ENCODE peak calls at places on chromosomes 12 and 14, in seven cellular contexts. A, W, E, U, F, S and X are unnamed samples.

GRCh38 chr14:103354141-103354540 is 20.1 kb downstream of the EIF5 start:
- DNase-seq in A (no peak), W (no peak), E (no peak), U (no peak), F (no peak), S (no peak), X (no peak)

GRCh38 chr14:68585690-68586089 is 207.2 kb downstream of the ZFP36L1 start:
- DNase-seq in A (no peak), W (peak; percentile 11), E (no peak), U (peak; percentile 41), F (no peak), S (no peak), X (no peak)

GRCh38 chr12:57216931-57217871 is 607 bp downstream of the NXPH4 start:
- DNase-seq in A (no peak), W (no peak), E (no peak), U (no peak), F (no peak), S (no peak), X (peak; percentile 57)

GRCh38 chr12:124379938-124380754 is 85.3 kb downstream of the RFLNA start:
- DNase-seq in A (no peak), W (peak; percentile 89), E (no peak), U (peak; percentile 88), F (no peak), S (no peak), X (no peak)

GRCh38 chr14:88605594-88605993 is 42.8 kb downstream of the ZC3H14 start:
- DNase-seq in A (no peak), W (no peak), E (no peak), U (no peak), F (no peak), S (no peak), X (no peak)

GRCh38 chr12:111270128-111270651 is 98.7 kb downstream of the PHETA1 start:
- DNase-seq in A (no peak), W (no peak), E (no peak), U (no peak), F (no peak), S (no peak), X (no peak)

GRCh38 chr14:24858052-24858451 is 191.9 kb downstream of the STXBP6 start:
- DNase-seq in A (no peak), W (no peak), E (no peak), U (no peak), F (no peak), S (no peak), X (no peak)

GRCh38 chr14:76761198-76761848 is at the start of gene VASH1:
- DNase-seq in A (peak; percentile 21), W (peak; percentile 76), E (no peak), U (peak; percentile 78), F (no peak), S (peak; percentile 52), X (peak; percentile 57)

GRCh38 chr14:70097576-70098256 is 91.0 kb downstream of the SLC8A3 start:
- DNase-seq in A (no peak), W (no peak), E (no peak), U (no peak), F (no peak), S (no peak), X (no peak)

GRCh38 chr14:72615511-72616121 is 278.3 kb downstream of the DPF3 start:
- DNase-seq in A (no peak), W (peak; percentile 47), E (no peak), U (no peak), F (peak; percentile 68), S (no peak), X (no peak)

GRCh38 chr12:122067966-122068365 is 10.6 kb upstream of the MLXIP start:
- DNase-seq in A (no peak), W (peak; percentile 89), E (peak; percentile 52), U (peak; percentile 77), F (no peak), S (peak; percentile 73), X (no peak)

GRCh38 chr12:12704593-12705230 is 8.7 kb upstream of the GPR19 start:
- DNase-seq in A (no peak), W (peak; percentile 95), E (no peak), U (peak; percentile 64), F (peak; percentile 69), S (peak; percentile 81), X (no peak)

GRCh38 chr14:73468808-73469386 is 10.6 kb upstream of the NUMB start:
- DNase-seq in A (no peak), W (peak; percentile 38), E (no peak), U (no peak), F (no peak), S (no peak), X (no peak)

GRCh38 chr14:68652433-68652690 is 140.5 kb downstream of the ZFP36L1 start:
- DNase-seq in A (no peak), W (no peak), E (no peak), U (no peak), F (no peak), S (no peak), X (no peak)

GRCh38 chr12:53193040-53193439 is 12.3 kb upstream of the CSAD start:
- DNase-seq in A (no peak), W (no peak), E (no peak), U (no peak), F (no peak), S (no peak), X (no peak)

GRCh38 chr12:21643758-21644157 is 13.9 kb downstream of the LDHB start:
- DNase-seq in A (no peak), W (no peak), E (no peak), U (no peak), F (no peak), S (no peak), X (no peak)

GRCh38 chr14:105838591-105839424 is 312.4 kb downstream of the TMEM121 start:
- DNase-seq in A (no peak), W (no peak), E (no peak), U (no peak), F (no peak), S (no peak), X (no peak)

GRCh38 chr14:100841445-100842403 is 15.8 kb downstream of the MEG3 start:
- DNase-seq in A (no peak), W (no peak), E (no peak), U (peak; percentile 43), F (no peak), S (no peak), X (no peak)

GRCh38 chr14:99179506-99179905 is 92.5 kb downstream of the BCL11B start:
- DNase-seq in A (no peak), W (no peak), E (no peak), U (no peak), F (no peak), S (no peak), X (no peak)

GRCh38 chr12:8664228-8664963 is 1.8 kb upstream of the MFAP5 start:
- DNase-seq in A (no peak), W (no peak), E (no peak), U (no peak), F (no peak), S (no peak), X (no peak)

GRCh38 chr12:91361864-91362263 is 179.2 kb upstream of the DCN start:
- DNase-seq in A (no peak), W (peak; percentile 60), E (no peak), U (no peak), F (no peak), S (peak; percentile 57), X (peak; percentile 45)

GRCh38 chr14:93274055-93274806 is 58.6 kb downstream of the BTBD7 start:
- DNase-seq in A (no peak), W (no peak), E (no peak), U (no peak), F (no peak), S (no peak), X (no peak)

GRCh38 chr12:41277019-41277770 is 89.1 kb downstream of the PDZRN4 start:
- DNase-seq in A (no peak), W (peak; percentile 52), E (peak; percentile 16), U (no peak), F (no peak), S (peak; percentile 67), X (no peak)

GRCh38 chr14:92846162-92846897 is 52.2 kb downstream of the GOLGA5 start:
- DNase-seq in A (no peak), W (peak; percentile 82), E (no peak), U (no peak), F (peak; percentile 33), S (no peak), X (no peak)

GRCh38 chr12:28933176-28933575 is 215.9 kb upstream of the FAR2 start:
- DNase-seq in A (no peak), W (no peak), E (no peak), U (no peak), F (no peak), S (no peak), X (no peak)

GRCh38 chr12:95877622-95878021 is 18.9 kb downstream of the SNRPF start:
- DNase-seq in A (no peak), W (no peak), E (no peak), U (no peak), F (no peak), S (no peak), X (no peak)

GRCh38 chr12:109953656-109954055 is 42.5 kb downstream of the GIT2 start:
- DNase-seq in A (no peak), W (no peak), E (no peak), U (no peak), F (no peak), S (no peak), X (no peak)

DNA sequence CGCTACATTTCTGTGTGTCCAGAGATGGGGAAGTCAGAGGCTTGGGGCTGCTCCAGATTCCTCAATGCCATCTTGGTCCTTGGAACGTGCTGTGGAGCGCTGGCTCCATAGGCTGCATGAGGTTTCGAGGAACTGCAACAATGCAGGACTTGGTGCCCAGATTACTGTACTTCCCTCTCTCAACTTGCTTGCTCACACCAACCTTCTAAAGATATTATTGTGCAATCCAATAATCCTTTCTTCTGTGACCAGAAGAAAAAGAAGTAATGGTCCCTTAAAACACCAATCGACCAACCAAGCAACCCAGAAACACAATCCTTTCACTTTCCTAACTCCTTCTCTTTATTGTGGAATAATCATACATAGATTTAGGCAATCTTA is 3.7 kb downstream of the PRICKLE1 start:
- DNase-seq in A (no peak), W (no peak), E (no peak), U (no peak), F (no peak), S (no peak), X (no peak)
- H3K4me3 ChIP-seq in A (no peak overlapping the region), W (no peak overlapping the region), E (no peak overlapping the region), U (no peak overlapping the region), F (no peak overlapping the region), S (no peak overlapping the region), X (no peak overlapping the region)

GRCh38 chr12:114408415-114408814 is 2.5 kb upstream of the TBX5 start:
- DNase-seq in A (no peak), W (no peak), E (no peak), U (no peak), F (no peak), S (no peak), X (no peak)
- H3K4me3 ChIP-seq in A (no peak overlapping the region), W (peak overlapping the region; percentile 97), E (no peak overlapping the region), U (no peak overlapping the region), F (no peak overlapping the region), S (no peak overlapping the region), X (no peak overlapping the region)

DNA sequence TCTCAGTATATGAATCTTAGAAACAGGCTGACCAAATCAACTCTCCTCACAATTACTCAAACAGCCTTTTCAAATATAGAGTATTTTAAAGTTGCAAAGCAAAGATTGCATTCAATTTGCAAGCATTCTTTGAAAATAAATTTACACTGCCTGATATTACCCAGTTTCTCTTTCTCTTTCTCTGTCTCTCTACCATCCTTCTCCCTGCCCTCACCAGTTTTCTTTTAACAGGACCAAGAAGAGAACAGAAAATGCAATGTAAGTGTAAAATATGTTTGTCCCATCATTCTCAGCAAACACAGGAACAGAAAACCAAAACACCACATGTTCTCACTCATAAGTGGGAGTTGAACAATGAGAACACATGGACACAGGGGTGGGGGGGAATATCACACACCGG is 520.3 kb upstream of the USP15 start:
- DNase-seq in A (no peak), W (no peak), E (no peak), U (no peak), F (no peak), S (no peak), X (no peak)
- H3K4me3 ChIP-seq in A (no peak overlapping the region), W (no peak overlapping the region), E (no peak overlapping the region), U (no peak overlapping the region), F (no peak overlapping the region), S (no peak overlapping the region), X (no peak overlapping the region)

GRCh38 chr12:6613015-6613775 is 6.0 kb upstream of the CHD4 start:
- DNase-seq in A (no peak), W (peak; percentile 72), E (peak; percentile 96), U (peak; percentile 91), F (no peak), S (peak; percentile 66), X (no peak)
- H3K4me3 ChIP-seq in A (no peak overlapping the region), W (no peak overlapping the region), E (peak overlapping the region; percentile 51), U (peak overlapping the region; percentile 26), F (peak overlapping the region; percentile 17), S (no peak overlapping the region), X (peak overlapping the region; percentile 42)